ENCODE peak calls at places on chromosomes 11 and 22, in five cellular contexts. F is substantia nigra, N is iPS-NIHi11, S is neuronal stem cell, I is ACHN. D is an unnamed sample.

GRCh38 chr11:64088159-64089026 is 52.7 kb downstream of the FLRT1 start:
- DNase-seq in F (no peak), N (peak), S (no peak), I (peak), D (no peak)

GRCh38 chr11:97607301-97608000 is 1217.6 kb downstream of the JRKL start:
- DNase-seq in F (no peak), N (no peak), S (no peak), I (no peak), D (no peak)

GRCh38 chr11:2729841-2730240 is 30.0 kb upstream of the KCNQ1OT1 start:
- DNase-seq in F (no peak), N (no peak), S (no peak), I (no peak), D (no peak)

GRCh38 chr22:26680485-26680884 is 23.1 kb downstream of the MIAT start:
- DNase-seq in F (no peak), N (no peak), S (no peak), I (no peak), D (no peak)

GRCh38 chr11:31045335-31045734 is 324.2 kb downstream of the DCDC1 start:
- DNase-seq in F (no peak), N (peak), S (peak), I (peak), D (no peak)

GRCh38 chr11:36162282-36162825 is 126.9 kb downstream of the COMMD9 start:
- DNase-seq in F (no peak), N (no peak), S (no peak), I (no peak), D (no peak)

GRCh38 chr11:65363770-65364169 is 9.2 kb downstream of the TIGD3 start:
- DNase-seq in F (no peak), N (no peak), S (no peak), I (no peak), D (no peak)

GRCh38 chr11:68439355-68440065 is 21.0 kb upstream of the PPP6R3 start:
- DNase-seq in F (no peak), N (peak), S (no peak), I (no peak), D (no peak)

GRCh38 chr11:75563978-75564552 is 2.0 kb downstream of the SERPINH1 start:
- DNase-seq in F (peak), N (peak), S (peak), I (peak), D (no peak)

GRCh38 chr11:75524576-75525432 is 937 bp downstream of the GDPD5 start:
- DNase-seq in F (no peak), N (peak), S (peak), I (no peak), D (no peak)

GRCh38 chr11:21121991-21122390 is 452.6 kb downstream of the NELL1 start:
- DNase-seq in F (no peak), N (no peak), S (no peak), I (no peak), D (no peak)

GRCh38 chr22:19876941-19877625 is 22.4 kb upstream of the GNB1L start:
- DNase-seq in F (no peak), N (no peak), S (no peak), I (no peak), D (no peak)

GRCh38 chr11:67584205-67584880 is 731 bp downstream of the GSTP1 start:
- DNase-seq in F (peak), N (peak), S (no peak), I (no peak), D (no peak)

GRCh38 chr11:9347100-9347499 is 32.7 kb upstream of the TMEM41B start:
- DNase-seq in F (no peak), N (no peak), S (no peak), I (no peak), D (no peak)

GRCh38 chr22:24037851-24038765 is 27.0 kb downstream of the CABIN1 start:
- DNase-seq in F (no peak), N (no peak), S (no peak), I (no peak), D (no peak)

GRCh38 chr11:34614334-34615113 is 6.4 kb upstream of the EHF start:
- DNase-seq in F (no peak), N (no peak), S (no peak), I (no peak), D (no peak)

GRCh38 chr11:123083623-123084029 is 21.7 kb upstream of the HSPA8 start:
- DNase-seq in F (peak), N (peak), S (no peak), I (peak), D (no peak)

GRCh38 chr11:2789791-2790580 is 90.2 kb upstream of the KCNQ1OT1 start:
- DNase-seq in F (no peak), N (no peak), S (no peak), I (no peak), D (no peak)

GRCh38 chr11:2271077-2271326 is 614 bp upstream of the ASCL2 start:
- DNase-seq in F (no peak), N (no peak), S (no peak), I (no peak), D (no peak)

GRCh38 chr11:34308049-34308692 is 49.6 kb downstream of the ABTB2 start:
- DNase-seq in F (no peak), N (no peak), S (no peak), I (no peak), D (no peak)

GRCh38 chr11:8100605-8101004 is 19.6 kb downstream of the TUB start:
- DNase-seq in F (no peak), N (no peak), S (no peak), I (no peak), D (no peak)

GRCh38 chr22:44459041-44459440 is 39.0 kb downstream of the RTL6 start:
- DNase-seq in F (no peak), N (no peak), S (no peak), I (no peak), D (no peak)

GRCh38 chr11:13717331-13717730 is 48.9 kb downstream of the FAR1 start:
- DNase-seq in F (no peak), N (no peak), S (no peak), I (peak), D (no peak)

GRCh38 chr11:119382101-119382500 is 611 bp upstream of the USP2 start:
- DNase-seq in F (no peak), N (no peak), S (no peak), I (no peak), D (no peak)

GRCh38 chr11:1873048-1873812 is 18.5 kb downstream of the PRR33 start:
- DNase-seq in F (no peak), N (no peak), S (no peak), I (peak), D (no peak)

GRCh38 chr22:36853407-36854099 is 7.3 kb upstream of the NCF4 start:
- DNase-seq in F (peak), N (peak), S (peak), I (peak), D (no peak)

GRCh38 chr11:8748317-8748716 is 65.7 kb downstream of the RPL27A start:
- DNase-seq in F (no peak), N (no peak), S (no peak), I (no peak), D (no peak)

GRCh38 chr11:12110714-12111481 is 508 bp downstream of the MICAL2 start:
- DNase-seq in F (no peak), N (peak), S (peak), I (no peak), D (no peak)

GRCh38 chr11:2742201-2742600 is 42.4 kb upstream of the KCNQ1OT1 start:
- DNase-seq in F (no peak), N (no peak), S (no peak), I (no peak), D (no peak)

GRCh38 chr11:37942081-37942480 is 1344.0 kb upstream of the RAG2 start:
- DNase-seq in F (no peak), N (no peak), S (no peak), I (no peak), D (no peak)

GRCh38 chr11:17764446-17765218 is 30.1 kb downstream of the KCNC1 start:
- DNase-seq in F (no peak), N (no peak), S (peak), I (no peak), D (no peak)

GRCh38 chr11:80280737-80281136 is 839.9 kb upstream of the TENM4 start:
- DNase-seq in F (no peak), N (no peak), S (no peak), I (no peak), D (no peak)

GRCh38 chr11:20035701-20036601 is 124.3 kb downstream of the DBX1 start:
- DNase-seq in F (no peak), N (no peak), S (no peak), I (peak), D (no peak)

GRCh38 chr11:10899542-10899830 is 41.6 kb upstream of the ZBED5 start:
- DNase-seq in F (peak), N (no peak), S (no peak), I (no peak), D (no peak)

GRCh38 chr11:62539238-62539925 is 7.2 kb downstream of the AHNAK start:
- DNase-seq in F (peak), N (peak), S (no peak), I (peak), D (no peak)

GRCh38 chr11:103499710-103500340 is 390.6 kb downstream of the DYNC2H1 start:
- DNase-seq in F (no peak), N (no peak), S (no peak), I (no peak), D (no peak)

GRCh38 chr11:127003260-127003981 is 2.9 kb upstream of the KIRREL3 start:
- DNase-seq in F (peak), N (peak), S (peak), I (peak), D (no peak)

GRCh38 chr11:96114178-96115070 is 190.5 kb upstream of the MTMR2 start:
- DNase-seq in F (no peak), N (no peak), S (no peak), I (no peak), D (no peak)